ENCODE peak calls at places on chromosomes 2 and 18, in four cellular contexts. M, L, V and N are unnamed samples.

GRCh38 chr2:73984922-73985317 is 210 bp downstream of the TET3 start:
- DNase-seq in M (no peak), L (peak; percentile 84), V (peak; percentile 74), N (peak; percentile 77)

GRCh38 chr2:239674101-239674980 is 273.5 kb upstream of the HDAC4 start:
- DNase-seq in V (no peak), M (no peak), L (no peak), N (no peak)

GRCh38 chr2:172101707-172102158 is 967 bp downstream of the DLX2 start:
- DNase-seq in L (no peak), V (peak; percentile 27), M (peak; percentile 70), N (no peak)

GRCh38 chr2:9984217-9984739 is 32.8 kb downstream of the GRHL1 start:
- DNase-seq in M (peak; percentile 68), L (no peak), V (peak; percentile 72), N (no peak)

GRCh38 chr2:17373041-17373440 is 145.2 kb downstream of the RAD51AP2 start:
- DNase-seq in L (no peak), V (no peak), M (peak; percentile 82), N (no peak)

GRCh38 chr18:77052656-77053309 is 79.8 kb downstream of the MBP start:
- DNase-seq in L (no peak), V (no peak), M (no peak), N (no peak)

GRCh38 chr18:66495844-66496243 is 108.0 kb downstream of the CDH19 start:
- DNase-seq in M (no peak), V (no peak), L (no peak), N (no peak)

GRCh38 chr2:1162768-1163584 is 212.3 kb downstream of the SNTG2 start:
- DNase-seq in L (peak; percentile 51), M (no peak), V (no peak), N (peak; percentile 74)

GRCh38 chr2:181123798-181124217 is 143.4 kb downstream of the UBE2E3 start:
- DNase-seq in L (peak; percentile 85), V (peak; percentile 50), M (no peak), N (peak; percentile 91)

GRCh38 chr2:31217465-31218200 is at the start of gene CAPN14:
- DNase-seq in M (no peak), V (no peak), L (no peak), N (no peak)

GRCh38 chr2:110157153-110157793 is 41.7 kb upstream of the MALL start:
- DNase-seq in V (peak; percentile 49), L (no peak), M (peak; percentile 83), N (peak; percentile 3)

GRCh38 chr2:58428286-58428552 is 187.1 kb upstream of the FANCL start:
- DNase-seq in M (peak; percentile 45), L (no peak), V (peak; percentile 52), N (no peak)

GRCh38 chr2:67242456-67242855 is 154.7 kb upstream of the ETAA1 start:
- DNase-seq in M (no peak), L (no peak), V (no peak), N (no peak)

GRCh38 chr2:65402780-65403528 is 29.4 kb downstream of the SPRED2 start:
- DNase-seq in V (no peak), M (peak; percentile 79), L (no peak), N (no peak)